ENCODE peak calls at places on chromosomes 1 and 21, in eight cellular contexts. One of them, this sample, is unnamed.

GRCh38 chr1:220378571-220379302 is 106.5 kb upstream of the RAB3GAP2 start:
- DNase-seq in aorta: no peak
- DNase-seq in GF-D8: no peak
- DNase-seq in glutamatergic neuron: no peak
- DNase-seq in 8988T: no peak
- DNase-seq in GM06990: no peak
- DNase-seq in activated T-cell treated with anti-CD3 and anti-CD28 coated beads, Interleukin-2, amount 50 U/mL, for 1 hour: no peak
- DNase-seq in SJSA1: no peak
- DNase-seq in this sample: no peak

GRCh38 chr1:161335796-161336195 is 21.6 kb downstream of the SDHC start:
- DNase-seq in glutamatergic neuron: no peak
- DNase-seq in SJSA1: no peak
- DNase-seq in GF-D8: no peak
- DNase-seq in 8988T: no peak
- DNase-seq in activated T-cell treated with anti-CD3 and anti-CD28 coated beads, Interleukin-2, amount 50 U/mL, for 1 hour: no peak
- DNase-seq in GM06990: no peak
- DNase-seq in aorta: no peak
- DNase-seq in this sample: no peak

GRCh38 chr1:12047120-12047876 is 15.8 kb upstream of the TNFRSF8 start:
- DNase-seq in aorta: no peak
- DNase-seq in activated T-cell treated with anti-CD3 and anti-CD28 coated beads, Interleukin-2, amount 50 U/mL, for 1 hour: peak
- DNase-seq in GM06990: peak
- DNase-seq in glutamatergic neuron: no peak
- DNase-seq in SJSA1: no peak
- DNase-seq in 8988T: no peak
- DNase-seq in GF-D8: no peak
- DNase-seq in this sample: no peak

GRCh38 chr1:29767088-29767685 is 530.9 kb downstream of the PTPRU start:
- DNase-seq in SJSA1: peak
- DNase-seq in 8988T: no peak
- DNase-seq in activated T-cell treated with anti-CD3 and anti-CD28 coated beads, Interleukin-2, amount 50 U/mL, for 1 hour: no peak
- DNase-seq in GM06990: no peak
- DNase-seq in GF-D8: no peak
- DNase-seq in aorta: no peak
- DNase-seq in glutamatergic neuron: no peak
- DNase-seq in this sample: no peak

GRCh38 chr21:43988506-43989230 is 23.4 kb upstream of the TRAPPC10 start:
- DNase-seq in glutamatergic neuron: no peak
- DNase-seq in GF-D8: no peak
- DNase-seq in 8988T: no peak
- DNase-seq in GM06990: no peak
- DNase-seq in activated T-cell treated with anti-CD3 and anti-CD28 coated beads, Interleukin-2, amount 50 U/mL, for 1 hour: no peak
- DNase-seq in SJSA1: no peak
- DNase-seq in aorta: no peak
- DNase-seq in this sample: no peak

GRCh38 chr1:42922687-42923366 is 35.8 kb downstream of the SLC2A1 start:
- DNase-seq in glutamatergic neuron: no peak
- DNase-seq in activated T-cell treated with anti-CD3 and anti-CD28 coated beads, Interleukin-2, amount 50 U/mL, for 1 hour: no peak
- DNase-seq in GF-D8: peak
- DNase-seq in aorta: no peak
- DNase-seq in 8988T: no peak
- DNase-seq in SJSA1: peak
- DNase-seq in GM06990: peak
- DNase-seq in this sample: peak

GRCh38 chr1:178055093-178055492 is 38.8 kb upstream of the RASAL2 start:
- DNase-seq in aorta: no peak
- DNase-seq in activated T-cell treated with anti-CD3 and anti-CD28 coated beads, Interleukin-2, amount 50 U/mL, for 1 hour: no peak
- DNase-seq in GM06990: no peak
- DNase-seq in glutamatergic neuron: no peak
- DNase-seq in GF-D8: no peak
- DNase-seq in SJSA1: peak
- DNase-seq in 8988T: peak
- DNase-seq in this sample: peak

GRCh38 chr1:84689514-84690396 is 506 bp downstream of the SSX2IP start:
- DNase-seq in SJSA1: peak
- DNase-seq in GF-D8: no peak
- DNase-seq in glutamatergic neuron: peak
- DNase-seq in GM06990: no peak
- DNase-seq in activated T-cell treated with anti-CD3 and anti-CD28 coated beads, Interleukin-2, amount 50 U/mL, for 1 hour: no peak
- DNase-seq in 8988T: no peak
- DNase-seq in aorta: peak
- DNase-seq in this sample: peak

GRCh38 chr1:89910780-89911179 is 84.1 kb upstream of the ZNF326 start:
- DNase-seq in aorta: no peak
- DNase-seq in GF-D8: no peak
- DNase-seq in glutamatergic neuron: no peak
- DNase-seq in SJSA1: peak
- DNase-seq in activated T-cell treated with anti-CD3 and anti-CD28 coated beads, Interleukin-2, amount 50 U/mL, for 1 hour: no peak
- DNase-seq in GM06990: no peak
- DNase-seq in 8988T: peak
- DNase-seq in this sample: peak

GRCh38 chr1:67807282-67807681 is 26.0 kb downstream of the GNG12 start:
- DNase-seq in activated T-cell treated with anti-CD3 and anti-CD28 coated beads, Interleukin-2, amount 50 U/mL, for 1 hour: no peak
- DNase-seq in GM06990: no peak
- DNase-seq in SJSA1: no peak
- DNase-seq in 8988T: no peak
- DNase-seq in GF-D8: no peak
- DNase-seq in glutamatergic neuron: no peak
- DNase-seq in aorta: no peak
- DNase-seq in this sample: no peak

GRCh38 chr21:44912158-44912473 is 8.6 kb downstream of the ITGB2 start:
- DNase-seq in activated T-cell treated with anti-CD3 and anti-CD28 coated beads, Interleukin-2, amount 50 U/mL, for 1 hour: no peak
- DNase-seq in 8988T: no peak
- DNase-seq in aorta: no peak
- DNase-seq in GM06990: no peak
- DNase-seq in GF-D8: no peak
- DNase-seq in SJSA1: no peak
- DNase-seq in glutamatergic neuron: no peak
- DNase-seq in this sample: no peak

GRCh38 chr1:59018860-59019259 is 235.0 kb upstream of the JUN start:
- DNase-seq in aorta: no peak
- DNase-seq in GM06990: no peak
- DNase-seq in glutamatergic neuron: no peak
- DNase-seq in SJSA1: peak
- DNase-seq in activated T-cell treated with anti-CD3 and anti-CD28 coated beads, Interleukin-2, amount 50 U/mL, for 1 hour: no peak
- DNase-seq in GF-D8: no peak
- DNase-seq in 8988T: no peak
- DNase-seq in this sample: no peak

GRCh38 chr1:227891955-227892871 is 55.5 kb downstream of the WNT9A start:
- DNase-seq in GF-D8: no peak
- DNase-seq in GM06990: no peak
- DNase-seq in 8988T: peak
- DNase-seq in glutamatergic neuron: peak
- DNase-seq in aorta: peak
- DNase-seq in SJSA1: peak
- DNase-seq in activated T-cell treated with anti-CD3 and anti-CD28 coated beads, Interleukin-2, amount 50 U/mL, for 1 hour: no peak
- DNase-seq in this sample: no peak

GRCh38 chr1:204417231-204417997 is 5.8 kb upstream of the PPP1R15B start:
- DNase-seq in GF-D8: peak
- DNase-seq in SJSA1: peak
- DNase-seq in GM06990: no peak
- DNase-seq in 8988T: no peak
- DNase-seq in aorta: peak
- DNase-seq in glutamatergic neuron: no peak
- DNase-seq in activated T-cell treated with anti-CD3 and anti-CD28 coated beads, Interleukin-2, amount 50 U/mL, for 1 hour: no peak
- DNase-seq in this sample: peak

GRCh38 chr1:65177457-65177856 is 29.5 kb downstream of the AK4 start:
- DNase-seq in 8988T: no peak
- DNase-seq in SJSA1: no peak
- DNase-seq in activated T-cell treated with anti-CD3 and anti-CD28 coated beads, Interleukin-2, amount 50 U/mL, for 1 hour: no peak
- DNase-seq in glutamatergic neuron: no peak
- DNase-seq in GM06990: no peak
- DNase-seq in aorta: no peak
- DNase-seq in GF-D8: no peak
- DNase-seq in this sample: no peak

GRCh38 chr1:87333692-87334347 is 5.1 kb downstream of the LMO4 start:
- DNase-seq in glutamatergic neuron: no peak
- DNase-seq in activated T-cell treated with anti-CD3 and anti-CD28 coated beads, Interleukin-2, amount 50 U/mL, for 1 hour: no peak
- DNase-seq in 8988T: no peak
- DNase-seq in GM06990: no peak
- DNase-seq in aorta: no peak
- DNase-seq in GF-D8: peak
- DNase-seq in SJSA1: no peak
- DNase-seq in this sample: no peak

GRCh38 chr1:153936011-153936802 is 10.3 kb downstream of the DENND4B start:
- DNase-seq in GF-D8: no peak
- DNase-seq in glutamatergic neuron: no peak
- DNase-seq in 8988T: no peak
- DNase-seq in SJSA1: no peak
- DNase-seq in aorta: peak
- DNase-seq in GM06990: no peak
- DNase-seq in activated T-cell treated with anti-CD3 and anti-CD28 coated beads, Interleukin-2, amount 50 U/mL, for 1 hour: no peak
- DNase-seq in this sample: no peak

GRCh38 chr1:85230305-85230977 is 29.0 kb downstream of the C1orf52 start:
- DNase-seq in GM06990: no peak
- DNase-seq in 8988T: peak
- DNase-seq in GF-D8: no peak
- DNase-seq in aorta: no peak
- DNase-seq in activated T-cell treated with anti-CD3 and anti-CD28 coated beads, Interleukin-2, amount 50 U/mL, for 1 hour: no peak
- DNase-seq in glutamatergic neuron: no peak
- DNase-seq in SJSA1: no peak
- DNase-seq in this sample: no peak

GRCh38 chr21:44548922-44549321 is 2.4 kb downstream of the KRTAP10-2 start:
- DNase-seq in SJSA1: no peak
- DNase-seq in 8988T: no peak
- DNase-seq in glutamatergic neuron: no peak
- DNase-seq in GF-D8: no peak
- DNase-seq in activated T-cell treated with anti-CD3 and anti-CD28 coated beads, Interleukin-2, amount 50 U/mL, for 1 hour: no peak
- DNase-seq in aorta: no peak
- DNase-seq in GM06990: no peak
- DNase-seq in this sample: no peak

GRCh38 chr1:21175670-21176581 is 771 bp downstream of the EIF4G3 start:
- DNase-seq in aorta: peak
- DNase-seq in 8988T: peak
- DNase-seq in GF-D8: no peak
- DNase-seq in SJSA1: no peak
- DNase-seq in GM06990: peak
- DNase-seq in glutamatergic neuron: peak
- DNase-seq in activated T-cell treated with anti-CD3 and anti-CD28 coated beads, Interleukin-2, amount 50 U/mL, for 1 hour: peak
- DNase-seq in this sample: no peak

GRCh38 chr1:160748182-160748876 is 9.3 kb downstream of the SLAMF7 start:
- DNase-seq in 8988T: peak
- DNase-seq in SJSA1: no peak
- DNase-seq in GF-D8: no peak
- DNase-seq in aorta: no peak
- DNase-seq in activated T-cell treated with anti-CD3 and anti-CD28 coated beads, Interleukin-2, amount 50 U/mL, for 1 hour: no peak
- DNase-seq in GM06990: no peak
- DNase-seq in glutamatergic neuron: no peak
- DNase-seq in this sample: no peak

GRCh38 chr1:89605692-89606091 is 27.2 kb upstream of the LRRC8C start:
- DNase-seq in SJSA1: peak
- DNase-seq in GM06990: no peak
- DNase-seq in 8988T: no peak
- DNase-seq in GF-D8: no peak
- DNase-seq in activated T-cell treated with anti-CD3 and anti-CD28 coated beads, Interleukin-2, amount 50 U/mL, for 1 hour: no peak
- DNase-seq in glutamatergic neuron: no peak
- DNase-seq in aorta: no peak
- DNase-seq in this sample: peak

GRCh38 chr1:34263411-34263810 is 86.7 kb downstream of the C1orf94 start:
- DNase-seq in SJSA1: no peak
- DNase-seq in GF-D8: no peak
- DNase-seq in GM06990: no peak
- DNase-seq in 8988T: no peak
- DNase-seq in glutamatergic neuron: no peak
- DNase-seq in activated T-cell treated with anti-CD3 and anti-CD28 coated beads, Interleukin-2, amount 50 U/mL, for 1 hour: no peak
- DNase-seq in aorta: no peak
- DNase-seq in this sample: no peak

GRCh38 chr1:174289644-174290310 is 130.5 kb downstream of the RABGAP1L start:
- DNase-seq in glutamatergic neuron: no peak
- DNase-seq in activated T-cell treated with anti-CD3 and anti-CD28 coated beads, Interleukin-2, amount 50 U/mL, for 1 hour: no peak
- DNase-seq in aorta: no peak
- DNase-seq in SJSA1: no peak
- DNase-seq in 8988T: no peak
- DNase-seq in GF-D8: no peak
- DNase-seq in GM06990: no peak
- DNase-seq in this sample: no peak

GRCh38 chr1:80272495-80272894 is 1266.0 kb upstream of the ADGRL4 start:
- DNase-seq in 8988T: no peak
- DNase-seq in SJSA1: no peak
- DNase-seq in activated T-cell treated with anti-CD3 and anti-CD28 coated beads, Interleukin-2, amount 50 U/mL, for 1 hour: no peak
- DNase-seq in glutamatergic neuron: no peak
- DNase-seq in GF-D8: no peak
- DNase-seq in aorta: no peak
- DNase-seq in GM06990: no peak
- DNase-seq in this sample: no peak

GRCh38 chr21:34700605-34701004 is 31.8 kb downstream of the CLIC6 start:
- DNase-seq in GM06990: no peak
- DNase-seq in aorta: no peak
- DNase-seq in SJSA1: no peak
- DNase-seq in glutamatergic neuron: no peak
- DNase-seq in GF-D8: no peak
- DNase-seq in activated T-cell treated with anti-CD3 and anti-CD28 coated beads, Interleukin-2, amount 50 U/mL, for 1 hour: no peak
- DNase-seq in 8988T: no peak
- DNase-seq in this sample: no peak

GRCh38 chr1:56286506-56286905 is 292.9 kb downstream of the PLPP3 start:
- DNase-seq in aorta: no peak
- DNase-seq in 8988T: no peak
- DNase-seq in glutamatergic neuron: no peak
- DNase-seq in SJSA1: no peak
- DNase-seq in activated T-cell treated with anti-CD3 and anti-CD28 coated beads, Interleukin-2, amount 50 U/mL, for 1 hour: no peak
- DNase-seq in GF-D8: no peak
- DNase-seq in GM06990: no peak
- DNase-seq in this sample: no peak

GRCh38 chr1:54329337-54329954 is 76.7 kb downstream of the SSBP3 start:
- DNase-seq in activated T-cell treated with anti-CD3 and anti-CD28 coated beads, Interleukin-2, amount 50 U/mL, for 1 hour: no peak
- DNase-seq in SJSA1: no peak
- DNase-seq in 8988T: no peak
- DNase-seq in GF-D8: no peak
- DNase-seq in GM06990: no peak
- DNase-seq in glutamatergic neuron: no peak
- DNase-seq in aorta: no peak
- DNase-seq in this sample: no peak

GRCh38 chr1:110053557-110054428 is 16.7 kb downstream of the ALX3 start:
- DNase-seq in 8988T: no peak
- DNase-seq in activated T-cell treated with anti-CD3 and anti-CD28 coated beads, Interleukin-2, amount 50 U/mL, for 1 hour: peak
- DNase-seq in glutamatergic neuron: peak
- DNase-seq in GF-D8: no peak
- DNase-seq in SJSA1: no peak
- DNase-seq in GM06990: peak
- DNase-seq in aorta: peak
- DNase-seq in this sample: no peak

GRCh38 chr1:160398823-160399222 is 1.5 kb upstream of the VANGL2 start:
- DNase-seq in 8988T: no peak
- DNase-seq in GF-D8: no peak
- DNase-seq in SJSA1: no peak
- DNase-seq in aorta: no peak
- DNase-seq in activated T-cell treated with anti-CD3 and anti-CD28 coated beads, Interleukin-2, amount 50 U/mL, for 1 hour: no peak
- DNase-seq in GM06990: no peak
- DNase-seq in glutamatergic neuron: no peak
- DNase-seq in this sample: no peak

GRCh38 chr1:198970919-198971318 is 332.1 kb downstream of the PTPRC start:
- DNase-seq in GF-D8: no peak
- DNase-seq in 8988T: no peak
- DNase-seq in activated T-cell treated with anti-CD3 and anti-CD28 coated beads, Interleukin-2, amount 50 U/mL, for 1 hour: no peak
- DNase-seq in glutamatergic neuron: no peak
- DNase-seq in aorta: no peak
- DNase-seq in GM06990: no peak
- DNase-seq in SJSA1: no peak
- DNase-seq in this sample: peak

GRCh38 chr1:65467536-65467935 is 47.1 kb downstream of the LEPR start:
- DNase-seq in activated T-cell treated with anti-CD3 and anti-CD28 coated beads, Interleukin-2, amount 50 U/mL, for 1 hour: no peak
- DNase-seq in GM06990: no peak
- DNase-seq in glutamatergic neuron: peak
- DNase-seq in 8988T: no peak
- DNase-seq in aorta: no peak
- DNase-seq in SJSA1: peak
- DNase-seq in GF-D8: no peak
- DNase-seq in this sample: no peak

GRCh38 chr1:75937034-75937433 is 4.8 kb upstream of the ASB17 start:
- DNase-seq in glutamatergic neuron: no peak
- DNase-seq in GM06990: peak
- DNase-seq in 8988T: no peak
- DNase-seq in SJSA1: no peak
- DNase-seq in GF-D8: no peak
- DNase-seq in aorta: no peak
- DNase-seq in activated T-cell treated with anti-CD3 and anti-CD28 coated beads, Interleukin-2, amount 50 U/mL, for 1 hour: no peak
- DNase-seq in this sample: peak

GRCh38 chr1:87615917-87616316 is 287.2 kb downstream of the LMO4 start:
- DNase-seq in GM06990: no peak
- DNase-seq in activated T-cell treated with anti-CD3 and anti-CD28 coated beads, Interleukin-2, amount 50 U/mL, for 1 hour: no peak
- DNase-seq in 8988T: no peak
- DNase-seq in GF-D8: no peak
- DNase-seq in aorta: no peak
- DNase-seq in SJSA1: no peak
- DNase-seq in glutamatergic neuron: no peak
- DNase-seq in this sample: no peak

This sample was measured in fibroblast of gingiva.